ENCODE peak calls at places on chromosomes 3 and 15, in six cellular contexts. M is choroid plexus epithelial cell, A is Caco-2, P is AG09319, V is activated B cell treated with CpG ODN at 0.5 μM for 24 hours, O is AG10803. G is an unnamed sample.

GRCh38 chr15:96321422-96322391 is 8.8 kb upstream of the NR2F2 start:
- DNase-seq in M (peak), A (no peak), P (no peak), V (no peak), O (no peak), G (peak)

GRCh38 chr3:100179692-100180349 is 65.5 kb upstream of the FILIP1L start:
- DNase-seq in M (no peak), A (no peak), P (no peak), V (no peak), O (no peak), G (no peak)

GRCh38 chr3:106820726-106821362 is 556.4 kb upstream of the CCDC54 start:
- DNase-seq in M (no peak), A (no peak), P (no peak), V (no peak), O (no peak), G (no peak)

GRCh38 chr15:86403221-86403620 is 323.6 kb downstream of the AGBL1 start:
- DNase-seq in M (no peak), A (no peak), P (no peak), V (no peak), O (no peak), G (no peak)

GRCh38 chr15:78906310-78906608 is 33.6 kb downstream of the MORF4L1 start:
- DNase-seq in M (peak), A (no peak), P (peak), V (no peak), O (peak), G (peak)

GRCh38 chr3:78139166-78139565 is 1099.3 kb downstream of the ROBO2 start:
- DNase-seq in M (peak), A (no peak), P (no peak), V (no peak), O (peak), G (peak)

GRCh38 chr15:73015493-73015892 is 36.8 kb upstream of the NEO1 start:
- DNase-seq in M (no peak), A (no peak), P (no peak), V (no peak), O (no peak), G (no peak)

GRCh38 chr3:6492306-6492705 is 368.6 kb upstream of the GRM7 start:
- DNase-seq in M (no peak), A (no peak), P (no peak), V (no peak), O (no peak), G (no peak)

GRCh38 chr3:127799476-127800222 is 22.7 kb downstream of the MGLL start:
- DNase-seq in M (peak), A (no peak), P (no peak), V (no peak), O (peak), G (peak)

GRCh38 chr3:44886561-44886960 is 12.2 kb downstream of the TGM4 start:
- DNase-seq in M (peak), A (no peak), P (no peak), V (no peak), O (no peak), G (no peak)

GRCh38 chr15:93179072-93179471 is 90.1 kb upstream of the RGMA start:
- DNase-seq in M (peak), A (no peak), P (no peak), V (no peak), O (no peak), G (peak)

GRCh38 chr15:66152650-66153049 is 100.9 kb downstream of the MEGF11 start:
- DNase-seq in M (no peak), A (no peak), P (no peak), V (no peak), O (no peak), G (no peak)

GRCh38 chr3:108125550-108126071 is 34.8 kb upstream of the CD47 start:
- DNase-seq in M (no peak), A (no peak), P (no peak), V (peak), O (no peak), G (no peak)

GRCh38 chr3:13781417-13781816 is 98.5 kb downstream of the WNT7A start:
- DNase-seq in M (no peak), A (no peak), P (no peak), V (no peak), O (no peak), G (no peak)

GRCh38 chr15:68183886-68184285 is 21.2 kb downstream of the CALML4 start:
- DNase-seq in M (peak), A (no peak), P (no peak), V (no peak), O (peak), G (peak)

GRCh38 chr15:68818671-68819450 is 1.8 kb downstream of the ANP32A start:
- DNase-seq in M (peak), A (no peak), P (no peak), V (peak), O (peak), G (peak)

GRCh38 chr3:54649551-54649950 is 278.3 kb downstream of the LRTM1 start:
- DNase-seq in M (no peak), A (no peak), P (no peak), V (no peak), O (no peak), G (no peak)

DNA sequence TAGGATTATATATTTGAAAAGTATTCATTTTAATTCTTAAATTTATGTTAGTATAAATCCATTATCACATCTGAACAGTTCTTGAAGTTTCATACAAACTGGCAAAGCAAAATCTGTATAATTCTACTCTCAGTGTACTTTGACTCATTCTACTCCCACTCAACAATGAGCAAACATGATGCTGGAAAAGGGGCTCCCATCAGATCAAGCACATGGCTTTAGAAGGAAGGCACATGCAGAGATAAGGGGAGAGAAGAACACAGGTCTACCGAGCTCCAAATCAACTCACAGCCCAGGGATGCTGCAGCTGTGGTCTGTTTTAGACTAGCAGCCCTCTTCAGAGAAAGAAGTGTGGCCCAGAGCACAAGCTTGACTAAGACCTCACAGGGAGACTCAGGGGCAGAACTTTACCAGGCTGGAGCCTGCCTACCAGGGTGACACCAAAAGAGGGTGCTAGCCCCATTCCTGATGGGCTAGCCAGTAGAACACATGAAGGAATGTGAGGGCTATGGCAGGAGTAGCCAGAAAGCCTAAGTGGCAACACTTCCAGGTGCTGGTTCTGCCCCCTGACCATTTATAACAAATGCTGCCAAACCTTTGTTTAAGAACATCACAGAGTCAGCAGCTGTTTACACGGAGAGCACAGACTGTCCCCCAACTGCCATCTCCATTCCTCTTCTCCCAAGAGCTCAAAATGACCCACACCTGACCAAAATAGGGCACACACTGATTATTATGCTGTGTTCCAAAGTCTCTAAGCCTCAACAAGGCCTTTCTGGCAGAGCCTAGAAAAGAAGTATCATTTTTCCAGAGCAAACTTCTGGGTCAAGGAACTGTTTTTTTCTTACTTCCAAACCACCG is 19.5 kb downstream of the SEC22C start:
- DNase-seq in M (no peak), A (no peak), P (no peak), V (no peak), O (no peak), G (no peak)
- TF ChIP-seq CTCF in M (no peak), A (no peak), P (no peak), V (no peak), O (no peak), G (no peak)

GRCh38 chr3:52532517-52532837 is 1.2 kb downstream of the NT5DC2 start:
- DNase-seq in M (peak), A (no peak), P (no peak), V (no peak), O (no peak), G (peak)

GRCh38 chr3:52534281-52535183 is 875 bp upstream of the NT5DC2 start:
- DNase-seq in M (peak), A (peak), P (no peak), V (no peak), O (peak), G (peak)

GRCh38 chr3:52532838-52533622 is 627 bp downstream of the NT5DC2 start:
- DNase-seq in M (peak), A (peak), P (no peak), V (peak), O (no peak), G (peak)

GRCh38 chr3:52535411-52536111 is 844 bp upstream of the UQCC5 start:
- DNase-seq in M (no peak), A (no peak), P (no peak), V (no peak), O (no peak), G (no peak)

DNA sequence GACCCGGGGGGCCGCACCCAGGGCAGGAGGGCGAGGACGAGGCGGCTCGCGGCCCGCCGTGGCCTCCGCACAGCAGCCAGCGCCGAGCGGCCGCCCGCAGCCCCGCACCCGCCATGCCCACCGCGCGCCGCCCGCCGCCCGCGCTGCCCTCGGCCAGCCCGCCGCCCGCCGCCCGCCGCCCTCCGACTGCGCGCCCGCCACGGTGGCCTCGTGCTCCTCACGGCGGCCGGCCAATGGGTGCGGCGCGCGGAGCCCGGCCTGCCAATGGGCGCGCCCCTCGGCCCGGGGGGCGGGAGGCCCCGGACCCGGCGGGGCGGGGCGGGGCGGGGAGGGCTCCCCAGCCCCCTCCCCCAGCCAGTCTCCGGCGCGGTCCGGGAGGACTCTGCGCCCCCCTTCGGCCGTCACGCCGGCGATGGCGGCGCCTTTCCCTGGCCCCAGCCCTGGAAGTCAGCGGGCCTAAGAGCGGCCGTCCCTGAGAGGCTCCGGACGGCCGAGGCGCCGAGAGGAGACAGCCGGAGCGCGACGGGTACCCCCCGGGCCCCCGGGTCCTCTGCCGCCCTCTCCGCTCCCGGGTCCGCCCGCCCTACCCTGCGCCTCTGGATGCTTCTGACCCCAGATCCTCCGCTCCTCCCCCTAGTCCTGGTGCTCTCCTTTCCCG is at the start of gene NT5DC2:
- DNase-seq in M (peak), A (peak), P (peak), V (peak), O (peak), G (peak)
- TF ChIP-seq CTCF in M (no peak), A (no peak), P (peak), V (no peak), O (no peak), G (no peak)

DNA sequence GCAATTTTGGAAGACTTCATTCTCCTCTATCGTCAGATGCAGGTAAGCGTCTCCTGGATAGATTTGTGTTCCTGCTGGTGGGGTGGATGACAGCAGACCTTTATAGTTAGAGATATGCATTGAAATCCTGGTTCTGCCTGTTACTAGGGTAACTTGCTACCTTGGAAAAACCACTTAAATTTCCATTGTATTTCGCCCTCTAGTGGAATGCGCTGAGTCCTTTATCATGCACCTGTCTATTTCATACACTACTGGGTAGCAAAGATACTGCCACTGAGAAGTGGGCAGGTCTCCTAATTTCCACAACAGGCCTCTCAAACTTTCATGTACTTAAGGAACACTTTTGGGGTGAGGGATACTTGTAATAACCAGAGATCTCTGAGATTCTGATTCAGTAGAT is 209.5 kb upstream of the SUCLG2 start:
- DNase-seq in M (peak), A (peak), P (no peak), V (no peak), O (no peak), G (peak)
- TF ChIP-seq CTCF in M (peak), A (peak), P (no peak), V (no peak), O (peak), G (peak)

DNA sequence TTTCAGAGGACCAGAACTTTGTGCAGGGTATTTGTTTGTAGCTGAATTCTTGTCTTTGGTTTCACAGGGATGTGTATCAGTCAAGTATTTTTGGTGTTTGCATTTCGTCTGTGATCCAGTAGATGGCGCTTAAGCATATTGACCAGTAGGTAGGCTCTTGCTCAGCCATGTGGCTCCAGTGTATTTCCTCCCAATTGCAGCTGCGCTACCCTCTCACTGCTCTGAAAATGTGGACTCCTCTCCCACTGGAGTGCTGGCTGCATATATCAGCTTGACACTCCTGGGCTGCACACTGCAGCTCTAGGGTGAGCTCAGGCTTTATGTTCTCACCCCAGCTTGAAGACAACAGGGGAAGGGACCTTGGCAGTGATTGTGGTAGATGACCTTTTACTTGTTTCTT is 1264.3 kb upstream of the ALCAM start:
- DNase-seq in M (peak), A (peak), P (peak), V (no peak), O (peak), G (peak)
- TF ChIP-seq CTCF in M (peak), A (peak), P (peak), V (no peak), O (peak), G (peak)

DNA sequence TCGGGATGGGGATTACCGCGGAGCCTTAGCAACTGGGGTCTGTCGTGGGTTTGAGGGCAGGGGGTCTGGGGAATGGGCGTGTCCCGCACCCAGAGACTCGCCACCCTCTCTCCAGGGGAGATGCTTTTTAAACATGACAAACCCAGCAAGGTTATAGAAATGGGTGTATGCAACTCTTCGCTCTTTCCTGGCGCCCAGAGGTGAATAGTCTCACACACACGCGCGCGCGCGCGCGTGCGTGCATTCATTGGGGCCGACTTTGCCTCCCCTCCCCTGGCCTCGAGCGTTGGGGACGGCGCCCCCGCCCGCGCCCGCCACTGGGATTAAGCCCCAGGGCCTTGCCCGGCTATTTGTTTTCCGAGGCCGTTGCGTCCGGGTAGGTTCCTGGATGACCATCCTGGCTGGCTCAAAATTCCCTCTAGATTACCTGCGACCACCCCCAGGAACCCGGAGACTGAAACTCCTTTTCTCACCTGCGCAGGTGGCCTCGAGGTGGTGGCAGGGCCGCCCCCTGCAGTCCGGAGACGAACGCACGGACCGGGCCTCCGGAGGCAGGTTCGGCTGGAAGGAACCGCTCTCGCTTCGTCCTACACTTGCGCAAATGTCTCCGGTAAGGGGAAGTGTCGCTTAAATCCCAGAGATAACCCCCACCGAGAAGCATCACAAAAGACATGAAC is 777 bp downstream of the GPR160 start:
- DNase-seq in M (no peak), A (peak), P (no peak), V (peak), O (no peak), G (no peak)
- TF ChIP-seq CTCF in M (no peak), A (peak), P (no peak), V (no peak), O (no peak), G (no peak)

GRCh38 chr15:27686376-27686775 is 412.7 kb downstream of the OCA2 start:
- DNase-seq in M (peak), A (no peak), P (no peak), V (no peak), O (peak), G (peak)

GRCh38 chr15:27686971-27687370 is 412.1 kb downstream of the OCA2 start:
- DNase-seq in M (no peak), A (no peak), P (no peak), V (no peak), O (no peak), G (no peak)

GRCh38 chr15:27692438-27692837 is 406.7 kb downstream of the OCA2 start:
- DNase-seq in M (no peak), A (no peak), P (no peak), V (no peak), O (no peak), G (no peak)

GRCh38 chr15:27694506-27695077 is 404.5 kb downstream of the OCA2 start:
- DNase-seq in M (peak), A (peak), P (no peak), V (no peak), O (no peak), G (no peak)

GRCh38 chr15:27690290-27690689 is 408.8 kb downstream of the OCA2 start:
- DNase-seq in M (no peak), A (no peak), P (no peak), V (no peak), O (no peak), G (no peak)
- TF ChIP-seq CTCF in M (no peak), A (no peak), P (no peak), V (no peak), O (no peak), G (no peak)

GRCh38 chr3:122318620-122319019 is 6.4 kb upstream of the CSTA start:
- DNase-seq in M (no peak), A (no peak), P (no peak), V (no peak), O (no peak), G (no peak)
- TF ChIP-seq CTCF in M (no peak), A (no peak), P (no peak), V (no peak), O (no peak), G (no peak)